ENCODE peak calls at places on chromosomes 3 and 15, in five cellular contexts. One of them, this sample, is unnamed.

GRCh38 chr15:66884661-66885237 is 180.7 kb upstream of the SMAD3 start:
- DNase-seq in astrocyte of the spinal cord: no peak
- DNase-seq in kidney epithelial cell: no peak
- DNase-seq in KBM-7: no peak
- DNase-seq in EL: no peak
- DNase-seq in this sample: no peak

GRCh38 chr3:64616953-64617352 is 70.8 kb downstream of the ADAMTS9 start:
- DNase-seq in astrocyte of the spinal cord: no peak
- DNase-seq in kidney epithelial cell: no peak
- DNase-seq in KBM-7: no peak
- DNase-seq in EL: no peak
- DNase-seq in this sample: no peak

GRCh38 chr3:182284793-182285192 is 508.5 kb upstream of the ATP11B start:
- DNase-seq in astrocyte of the spinal cord: no peak
- DNase-seq in kidney epithelial cell: no peak
- DNase-seq in KBM-7: no peak
- DNase-seq in EL: no peak
- DNase-seq in this sample: no peak

GRCh38 chr15:100111103-100112060 is 230.4 kb downstream of the ADAMTS17 start:
- DNase-seq in astrocyte of the spinal cord: peak; percentile 87
- DNase-seq in kidney epithelial cell: peak; percentile 44
- DNase-seq in KBM-7: peak; percentile 38
- DNase-seq in EL: peak; percentile 79
- DNase-seq in this sample: peak; percentile 83

GRCh38 chr3:184814214-184814613 is 2.2 kb downstream of the VPS8 start:
- DNase-seq in astrocyte of the spinal cord: no peak
- DNase-seq in kidney epithelial cell: no peak
- DNase-seq in KBM-7: peak; percentile 24
- DNase-seq in EL: no peak
- DNase-seq in this sample: peak; percentile 20

GRCh38 chr15:89052474-89052873 is 35.8 kb upstream of the ABHD2 start:
- DNase-seq in astrocyte of the spinal cord: peak; percentile 94
- DNase-seq in kidney epithelial cell: peak; percentile 48
- DNase-seq in KBM-7: peak; percentile 93
- DNase-seq in EL: peak; percentile 75
- DNase-seq in this sample: peak; percentile 99

GRCh38 chr15:57245130-57245529 is 131.2 kb upstream of the CGNL1 start:
- DNase-seq in astrocyte of the spinal cord: no peak
- DNase-seq in kidney epithelial cell: no peak
- DNase-seq in KBM-7: no peak
- DNase-seq in EL: no peak
- DNase-seq in this sample: peak; percentile 58

GRCh38 chr15:63006032-63006878 is 36.3 kb upstream of the TPM1 start:
- DNase-seq in astrocyte of the spinal cord: no peak
- DNase-seq in kidney epithelial cell: no peak
- DNase-seq in KBM-7: no peak
- DNase-seq in EL: no peak
- DNase-seq in this sample: peak; percentile 51

GRCh38 chr15:85457392-85457968 is 77.1 kb downstream of the AKAP13 start:
- DNase-seq in astrocyte of the spinal cord: no peak
- DNase-seq in kidney epithelial cell: no peak
- DNase-seq in KBM-7: no peak
- DNase-seq in EL: peak; percentile 7
- DNase-seq in this sample: no peak

GRCh38 chr3:185473290-185473815 is 25.5 kb downstream of the TMEM41A start:
- DNase-seq in astrocyte of the spinal cord: peak; percentile 22
- DNase-seq in kidney epithelial cell: no peak
- DNase-seq in KBM-7: peak; percentile 82
- DNase-seq in EL: no peak
- DNase-seq in this sample: peak; percentile 84

GRCh38 chr3:185353823-185354614 is 8.9 kb upstream of the MAP3K13 start:
- DNase-seq in astrocyte of the spinal cord: peak; percentile 30
- DNase-seq in kidney epithelial cell: no peak
- DNase-seq in KBM-7: peak; percentile 88
- DNase-seq in EL: peak; percentile 74
- DNase-seq in this sample: peak; percentile 42

This sample was measured in iris pigment epithelial cell.